ENCODE peak calls at places on chromosomes 5 and 9, in seven cellular contexts. S is GM23248; G is IMR-90; U is heart left ventricle; I is naive thymus-derived CD4-positive, alpha-beta T cell; N is epithelial cell of prostate; L is left ventricle myocardium inferior. J is an unnamed sample.

GRCh38 chr9:19232830-19233194 is 2.3 kb downstream of the DENND4C start:
- DNase-seq in S (peak; percentile 57), G (peak; percentile 56), U (no peak), I (no peak), N (no peak), L (no peak), J (no peak)

GRCh38 chr5:110063640-110064592 is 374.2 kb downstream of the MAN2A1 start:
- DNase-seq in S (peak; percentile 70), G (no peak), U (no peak), I (no peak), N (no peak), L (no peak), J (no peak)

GRCh38 chr5:139513852-139514485 is 31.4 kb upstream of the STING1 start:
- DNase-seq in S (peak; percentile 9), G (no peak), U (no peak), I (no peak), N (no peak), L (no peak), J (no peak)

GRCh38 chr9:120561699-120562098 is 18.3 kb downstream of the CDK5RAP2 start:
- DNase-seq in S (no peak), G (no peak), U (no peak), I (no peak), N (no peak), L (no peak), J (no peak)

GRCh38 chr5:77167695-77168111 is 42.8 kb upstream of the PDE8B start:
- DNase-seq in S (peak; percentile 90), G (peak; percentile 92), U (no peak), I (no peak), N (no peak), L (no peak), J (no peak)

GRCh38 chr9:2267171-2267740 is 252.1 kb downstream of the SMARCA2 start:
- DNase-seq in S (peak; percentile 50), G (no peak), U (peak; percentile 40), I (no peak), N (no peak), L (peak; percentile 42), J (peak; percentile 48)

GRCh38 chr9:87872079-87872624 is 10.5 kb upstream of the SPATA31E1 start:
- DNase-seq in S (peak; percentile 47), G (peak; percentile 36), U (no peak), I (no peak), N (no peak), L (no peak), J (peak; percentile 70)

GRCh38 chr5:115369430-115370144 is 73.1 kb upstream of the CCDC112 start:
- DNase-seq in S (no peak), G (no peak), U (no peak), I (no peak), N (no peak), L (no peak), J (no peak)

GRCh38 chr9:136170291-136170901 is 34.5 kb downstream of the LHX3 start:
- DNase-seq in S (peak; percentile 49), G (no peak), U (no peak), I (peak; percentile 21), N (no peak), L (no peak), J (no peak)

GRCh38 chr9:125172351-125172750 is 17.3 kb downstream of the PPP6C start:
- DNase-seq in S (peak; percentile 35), G (no peak), U (no peak), I (no peak), N (no peak), L (no peak), J (no peak)

GRCh38 chr9:131185924-131186323 is 60.5 kb downstream of the NUP214 start:
- DNase-seq in S (no peak), G (no peak), U (no peak), I (no peak), N (no peak), L (no peak), J (no peak)

GRCh38 chr9:113222482-113222841 is 1.1 kb downstream of the SLC31A1 start:
- DNase-seq in S (peak; percentile 74), G (peak; percentile 22), U (no peak), I (no peak), N (no peak), L (no peak), J (no peak)

GRCh38 chr9:110767559-110768063 is 99.0 kb downstream of the MUSK start:
- DNase-seq in S (peak; percentile 57), G (peak; percentile 51), U (peak; percentile 24), I (no peak), N (no peak), L (peak; percentile 63), J (peak; percentile 41)

GRCh38 chr5:5351288-5352089 is 71.0 kb upstream of the ICE1 start:
- DNase-seq in S (no peak), G (no peak), U (no peak), I (no peak), N (no peak), L (no peak), J (no peak)

DNA sequence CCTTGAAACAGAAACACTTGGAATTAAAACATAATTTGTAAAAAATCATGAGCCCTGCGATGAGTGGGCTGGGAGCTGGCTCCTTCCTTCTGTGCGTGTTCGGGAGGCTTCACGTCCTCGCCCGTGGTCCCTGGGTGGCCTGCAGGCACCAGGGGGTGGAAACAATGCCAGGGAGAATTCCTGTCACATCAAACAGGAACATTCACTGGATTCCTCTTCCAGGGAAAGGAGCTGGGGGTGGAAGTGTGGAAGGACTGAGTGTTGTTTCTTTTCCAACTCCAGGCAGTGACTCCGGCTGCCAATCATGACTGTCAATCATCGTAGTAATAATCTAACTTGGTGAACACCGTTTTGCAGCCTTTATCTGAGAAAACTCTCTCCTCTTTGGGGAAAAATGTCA is 10.3 kb downstream of the TOR1A start:
- DNase-seq in S (no peak), G (no peak), U (no peak), I (no peak), N (no peak), L (no peak), J (no peak)
- H3K27ac ChIP-seq in S (no peak overlapping the region), G (no peak overlapping the region), U (no peak overlapping the region), I (no peak overlapping the region), N (no peak overlapping the region), L (no peak overlapping the region), J (no peak overlapping the region)

GRCh38 chr5:6506631-6507030 is 58.0 kb downstream of the UBE2QL1 start:
- DNase-seq in S (no peak), G (no peak), U (no peak), I (no peak), N (no peak), L (no peak), J (no peak)

GRCh38 chr5:6503342-6503741 is 54.7 kb downstream of the UBE2QL1 start:
- DNase-seq in S (no peak), G (no peak), U (no peak), I (no peak), N (no peak), L (no peak), J (no peak)

GRCh38 chr5:6505779-6506557 is 57.3 kb downstream of the UBE2QL1 start:
- DNase-seq in S (no peak), G (no peak), U (no peak), I (no peak), N (no peak), L (no peak), J (no peak)

GRCh38 chr5:6505415-6505763 is 56.7 kb downstream of the UBE2QL1 start:
- DNase-seq in S (no peak), G (no peak), U (no peak), I (no peak), N (no peak), L (no peak), J (no peak)

GRCh38 chr5:6504677-6505414 is 56.2 kb downstream of the UBE2QL1 start:
- DNase-seq in S (no peak), G (peak; percentile 15), U (no peak), I (no peak), N (no peak), L (no peak), J (no peak)
- H3K27ac ChIP-seq in S (no peak overlapping the region), G (no peak overlapping the region), U (no peak overlapping the region), I (no peak overlapping the region), N (no peak overlapping the region), L (no peak overlapping the region), J (no peak overlapping the region)

GRCh38 chr5:79691007-79691406 is 1.4 kb downstream of the CMYA5 start:
- DNase-seq in S (no peak), G (no peak), U (no peak), I (no peak), N (no peak), L (no peak), J (no peak)

GRCh38 chr5:79692586-79692985 is 3.0 kb downstream of the CMYA5 start:
- DNase-seq in S (no peak), G (no peak), U (no peak), I (no peak), N (no peak), L (no peak), J (no peak)

GRCh38 chr5:79687911-79688310 is 1.7 kb upstream of the CMYA5 start:
- DNase-seq in S (no peak), G (no peak), U (no peak), I (no peak), N (no peak), L (no peak), J (no peak)

GRCh38 chr5:79686799-79687198 is 2.8 kb upstream of the CMYA5 start:
- DNase-seq in S (peak; percentile 68), G (peak; percentile 8), U (no peak), I (no peak), N (no peak), L (no peak), J (no peak)

GRCh38 chr5:79689541-79690466 is at the start of gene CMYA5:
- DNase-seq in S (peak; percentile 66), G (peak; percentile 33), U (peak; percentile 60), I (no peak), N (peak; percentile 68), L (peak; percentile 68), J (no peak)
- H3K27ac ChIP-seq in S (no peak within 1 kb of the TSS), G (peak within 1 kb of the TSS; percentile 21), U (peak within 1 kb of the TSS; percentile 96), I (no peak within 1 kb of the TSS), N (peak within 1 kb of the TSS; percentile 15), L (peak within 1 kb of the TSS; percentile 96), J (peak within 1 kb of the TSS; percentile 59)

DNA sequence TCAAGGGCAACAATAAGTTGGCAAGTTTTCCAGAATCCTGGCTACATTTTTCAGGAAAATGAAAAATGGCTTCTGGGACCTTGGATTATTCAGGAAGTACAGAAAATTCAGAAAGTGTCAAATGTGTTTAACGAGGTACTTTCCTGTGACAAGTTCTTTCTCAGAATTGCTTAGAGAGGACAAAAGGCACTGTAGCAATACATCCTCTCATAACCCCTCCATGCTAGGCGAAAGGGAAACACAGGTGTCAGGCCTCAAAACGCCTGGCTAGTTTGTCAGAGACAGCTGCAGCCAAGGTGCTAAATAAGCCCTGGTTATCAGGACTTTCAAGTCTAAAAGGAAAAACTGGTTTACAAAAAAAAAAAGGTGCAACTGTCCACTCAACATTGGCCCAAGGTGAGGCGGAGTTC is 115.2 kb downstream of the GNAQ start:
- DNase-seq in S (no peak), G (no peak), U (no peak), I (no peak), N (no peak), L (no peak), J (no peak)
- H3K27ac ChIP-seq in S (no peak overlapping the region), G (no peak overlapping the region), U (no peak overlapping the region), I (no peak overlapping the region), N (no peak overlapping the region), L (peak overlapping the region; percentile 22), J (no peak overlapping the region)

GRCh38 chr5:38596997-38597396 is 40.6 kb upstream of the LIFR start:
- DNase-seq in S (no peak), G (no peak), U (no peak), I (no peak), N (no peak), L (no peak), J (no peak)
- H3K27ac ChIP-seq in S (no peak overlapping the region), G (no peak overlapping the region), U (no peak overlapping the region), I (no peak overlapping the region), N (no peak overlapping the region), L (peak overlapping the region; percentile 73), J (no peak overlapping the region)

J was measured in dorsolateral prefrontal cortex.